ENCODE peak calls at places on chromosomes 7 and 10, in five cellular contexts. N, Z, Y, V and A are unnamed samples.

GRCh38 chr7:30412810-30413504 is 65.6 kb downstream of the NOD1 start:
- DNase-seq in V (peak; percentile 90), Y (peak; percentile 72), N (no peak), Z (peak; percentile 12), A (no peak)

GRCh38 chr7:91567111-91568012 is 303.1 kb downstream of the FZD1 start:
- DNase-seq in Z (no peak), Y (no peak), N (no peak), V (no peak), A (no peak)

GRCh38 chr10:72097448-72098300 is 9.3 kb upstream of the SPOCK2 start:
- DNase-seq in N (no peak), Z (no peak), Y (no peak), V (peak; percentile 80), A (no peak)

GRCh38 chr10:96228408-96229019 is 42.9 kb downstream of the BLNK start:
- DNase-seq in Y (no peak), Z (no peak), V (no peak), N (no peak), A (no peak)

GRCh38 chr10:122142652-122143237 is 128.4 kb upstream of the BTBD16 start:
- DNase-seq in Y (peak; percentile 69), Z (no peak), V (peak; percentile 43), N (no peak), A (no peak)

GRCh38 chr10:27104919-27105318 is 4.6 kb upstream of the ANKRD26 start:
- DNase-seq in Y (no peak), N (no peak), V (no peak), Z (no peak), A (no peak)

GRCh38 chr10:114603303-114603702 is 54.8 kb downstream of the ABLIM1 start:
- DNase-seq in Y (no peak), Z (no peak), N (no peak), V (no peak), A (no peak)

GRCh38 chr10:106487726-106488125 is 676.8 kb downstream of the SORCS1 start:
- DNase-seq in V (no peak), Z (no peak), Y (no peak), N (no peak), A (no peak)

GRCh38 chr10:121732676-121733445 is 134.6 kb upstream of the FGFR2 start:
- DNase-seq in Y (no peak), V (no peak), Z (no peak), N (no peak), A (no peak)

GRCh38 chr10:86260564-86260963 is 106.0 kb downstream of the GRID1 start:
- DNase-seq in V (no peak), N (no peak), Z (no peak), Y (no peak), A (no peak)

GRCh38 chr7:87413951-87414381 is 61.5 kb downstream of the ABCB4 start:
- DNase-seq in N (no peak), Z (no peak), V (no peak), Y (no peak), A (no peak)

GRCh38 chr10:42990016-42990720 is 86.7 kb upstream of the RET start:
- DNase-seq in N (no peak), Y (no peak), Z (no peak), V (no peak), A (no peak)

GRCh38 chr7:116911799-116912198 is 41.5 kb upstream of the ST7 start:
- DNase-seq in Z (no peak), V (no peak), N (no peak), Y (no peak), A (no peak)

GRCh38 chr10:58512470-58513188 is at the start of gene BICC1:
- DNase-seq in N (no peak), V (peak; percentile 28), Y (no peak), Z (no peak), A (no peak)

GRCh38 chr10:2994562-2994961 is 72.8 kb upstream of the PFKP start:
- DNase-seq in V (no peak), Z (no peak), N (no peak), Y (no peak), A (no peak)

GRCh38 chr7:88759956-88760515 is 536 bp downstream of the ZNF804B start:
- DNase-seq in Z (no peak), N (no peak), V (peak; percentile 10), Y (no peak), A (no peak)

GRCh38 chr10:122494833-122495232 is 33.5 kb downstream of the HTRA1 start:
- DNase-seq in Y (no peak), V (peak; percentile 91), N (no peak), Z (no peak), A (no peak)

GRCh38 chr7:132135986-132136385 is 440.3 kb downstream of the PLXNA4 start:
- DNase-seq in Y (no peak), Z (no peak), N (no peak), V (no peak), A (no peak)

GRCh38 chr10:103153302-103153759 is 39.7 kb downstream of the NT5C2 start:
- DNase-seq in V (peak; percentile 59), Z (no peak), N (no peak), Y (no peak), A (no peak)

GRCh38 chr7:24713850-24714675 is 43.2 kb downstream of the GSDME start:
- DNase-seq in V (no peak), Z (no peak), Y (no peak), N (peak; percentile 25), A (no peak)

GRCh38 chr10:92407305-92408016 is 116.5 kb downstream of the MARCHF5 start:
- DNase-seq in Z (no peak), Y (no peak), N (no peak), V (no peak), A (no peak)

GRCh38 chr7:33053716-33054115 is 8.9 kb downstream of the NT5C3A start:
- DNase-seq in Z (no peak), V (no peak), Y (no peak), N (no peak), A (no peak)

GRCh38 chr7:41268874-41269273 is 434.0 kb downstream of the INHBA start:
- DNase-seq in V (no peak), Z (no peak), Y (no peak), N (no peak), A (no peak)

GRCh38 chr10:117439243-117439912 is 64.1 kb upstream of the PDZD8 start:
- DNase-seq in V (no peak), N (no peak), Y (no peak), Z (no peak), A (no peak)

GRCh38 chr10:75956624-75957023 is 525.2 kb downstream of the LRMDA start:
- DNase-seq in N (no peak), Y (peak; percentile 54), V (no peak), Z (no peak), A (no peak)

GRCh38 chr7:70696139-70696782 is 435.7 kb upstream of the GALNT17 start:
- DNase-seq in V (no peak), Z (no peak), Y (peak; percentile 66), N (no peak), A (no peak)

GRCh38 chr7:106114735-106115383 is 2.7 kb upstream of the SYPL1 start:
- DNase-seq in Z (peak; percentile 30), Y (peak; percentile 76), V (no peak), N (no peak), A (no peak)

GRCh38 chr7:120733143-120733542 is 124.8 kb downstream of the TSPAN12 start:
- DNase-seq in Y (no peak), N (no peak), V (peak; percentile 27), Z (no peak), A (no peak)

GRCh38 chr7:131106681-131107342 is 220.9 kb upstream of the MKLN1 start:
- DNase-seq in Z (peak; percentile 72), N (peak; percentile 45), V (no peak), Y (peak; percentile 75), A (no peak)

GRCh38 chr7:107394831-107395230 is 75.0 kb upstream of the GPR22 start:
- DNase-seq in N (no peak), Z (no peak), Y (no peak), V (no peak), A (no peak)

GRCh38 chr10:105148921-105149320 is 507.8 kb downstream of the SORCS3 start:
- DNase-seq in N (no peak), Z (no peak), V (no peak), Y (no peak), A (no peak)

GRCh38 chr10:88033793-88034192 is 170.4 kb downstream of the PTEN start:
- DNase-seq in Y (no peak), V (no peak), Z (no peak), N (no peak), A (no peak)

GRCh38 chr10:28181478-28182096 is 121.3 kb downstream of the MPP7 start:
- DNase-seq in N (no peak), V (no peak), Y (no peak), Z (no peak), A (no peak)

GRCh38 chr7:1022356-1022755 is 22.0 kb upstream of the GPR146 start:
- DNase-seq in V (no peak), Y (no peak), N (no peak), Z (no peak), A (no peak)
- H3K27ac ChIP-seq in V (no peak overlapping the region), Y (no peak overlapping the region), N (no peak overlapping the region), Z (no peak overlapping the region), A (no peak overlapping the region)

DNA sequence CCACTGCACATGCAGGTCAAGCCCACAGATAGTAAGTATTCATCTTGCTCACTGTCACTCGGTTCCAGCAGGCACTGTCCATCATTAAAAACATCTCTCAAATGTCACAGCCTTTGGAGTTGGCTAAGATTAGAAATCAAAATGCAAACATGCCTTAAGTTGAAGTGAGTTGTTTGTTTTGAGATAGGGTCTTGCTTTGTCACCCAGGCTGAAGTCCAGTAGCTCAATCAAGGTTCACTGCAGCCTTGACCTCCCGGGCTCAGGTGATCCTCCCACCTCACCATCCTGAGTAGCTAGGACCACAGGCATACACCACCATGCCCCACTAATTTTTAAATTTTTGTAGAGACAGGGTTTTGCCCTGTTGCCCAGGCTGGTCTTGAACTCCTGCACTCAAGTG is 98.1 kb downstream of the EBF3 start:
- DNase-seq in Z (no peak), Y (no peak), V (no peak), N (no peak), A (no peak)
- H3K9me3 ChIP-seq in Z (no peaks in the 10 kb centered on the region), Y (no peaks in the 10 kb centered on the region), V (no peaks in the 10 kb centered on the region), N (no peaks in the 10 kb centered on the region), A (no peaks in the 10 kb centered on the region)

GRCh38 chr10:7797582-7797981 is 9.6 kb downstream of the ATP5F1C start:
- DNase-seq in Y (no peak), Z (no peak), N (no peak), V (peak; percentile 87), A (no peak)
- H3K27ac ChIP-seq in Y (no peak overlapping the region), Z (no peak overlapping the region), N (peak overlapping the region; percentile 95), V (peak overlapping the region; percentile 44), A (no peak overlapping the region)

DNA sequence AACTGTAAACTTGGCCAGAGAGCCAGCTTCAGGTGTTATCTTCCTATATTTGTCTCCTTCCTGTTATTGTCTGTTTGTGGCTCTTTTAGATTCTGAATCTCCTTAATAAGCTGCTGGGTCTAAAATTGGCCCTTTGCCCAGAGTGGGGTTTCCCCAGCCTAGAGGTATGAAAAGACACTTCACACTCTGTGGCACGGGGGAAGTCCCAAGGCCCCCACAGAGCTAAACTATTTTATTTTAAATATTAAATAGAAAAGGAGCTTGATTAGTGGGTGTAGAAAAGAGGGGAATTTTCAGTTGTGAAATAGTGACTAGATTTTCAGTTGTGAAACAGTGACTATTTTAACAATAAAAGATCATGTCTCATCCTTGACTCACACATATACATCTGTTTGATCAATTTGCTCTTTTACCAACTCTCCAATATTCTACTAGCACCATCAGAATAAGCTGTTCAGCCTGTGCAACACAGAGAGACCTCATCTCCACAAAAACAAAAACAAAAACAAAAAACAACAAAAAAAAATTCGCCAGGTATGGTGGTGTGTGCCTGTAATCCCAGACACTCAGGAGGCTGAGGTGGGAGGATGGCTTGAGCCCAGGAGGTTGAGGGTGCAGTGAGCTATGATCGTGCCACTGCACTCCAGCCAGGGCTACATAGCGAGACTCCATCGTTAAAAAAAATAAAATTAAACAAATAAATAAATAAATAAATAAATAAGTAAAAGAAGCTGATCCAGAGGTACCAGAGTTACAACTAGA is 24.9 kb upstream of the ADO start:
- DNase-seq in Z (peak; percentile 74), N (no peak), Y (no peak), V (peak; percentile 9), A (peak; percentile 14)
- H3K9me3 ChIP-seq in Z (no peaks in the 10 kb centered on the region), N (no peaks in the 10 kb centered on the region), Y (no peaks in the 10 kb centered on the region), V (no peaks in the 10 kb centered on the region), A (no peaks in the 10 kb centered on the region)